ENCODE peak calls at places on chromosomes 4 and X, in five cellular contexts. Y is DMS 273 treated with DMSO at 0.1 percent for 48 hours; O is stimulated activated CD4-positive, alpha-beta T cell treated with anti-CD3 and anti-CD28 coated beads, Interleukin-15, amount 100 ng/mL, for 1 hour; X is body of pancreas; I is NCI-H1092. Q is an unnamed sample.

GRCh38 chr4:687048-687974 is 1.6 kb downstream of the SLC49A3 start:
- DNase-seq in Y (no peak), O (no peak), X (peak), I (no peak), Q (peak)

GRCh38 chr4:185863946-185864345 is 52.0 kb upstream of the SORBS2 start:
- DNase-seq in Y (no peak), O (no peak), X (no peak), I (no peak), Q (no peak)

GRCh38 chr4:173509031-173510001 is 20.7 kb downstream of the HAND2 start:
- DNase-seq in Y (no peak), O (no peak), X (peak), I (no peak), Q (no peak)

GRCh38 chr4:154491731-154492249 is at the start of gene DCHS2:
- DNase-seq in Y (no peak), O (no peak), X (no peak), I (no peak), Q (peak)

GRCh38 chrX:105313596-105313995 is 93.1 kb upstream of the TEX13A start:
- DNase-seq in Y (no peak), O (no peak), X (no peak), I (no peak), Q (no peak)

GRCh38 chr4:75644095-75644494 is 13.8 kb upstream of the CDKL2 start:
- DNase-seq in Y (no peak), O (no peak), X (no peak), I (no peak), Q (no peak)

GRCh38 chr4:17687237-17687857 is 72.9 kb downstream of the MED28 start:
- DNase-seq in Y (no peak), O (no peak), X (no peak), I (no peak), Q (peak)

GRCh38 chr4:87977521-87978278 is 2.2 kb downstream of the SPP1 start:
- DNase-seq in Y (no peak), O (no peak), X (no peak), I (no peak), Q (no peak)

GRCh38 chrX:48897157-48897620 is 379 bp downstream of the TIMM17B start:
- DNase-seq in Y (peak), O (peak), X (peak), I (peak), Q (peak)

GRCh38 chrX:23908219-23909003 is 605 bp downstream of the CXorf58 start:
- DNase-seq in Y (no peak), O (no peak), X (peak), I (no peak), Q (peak)

GRCh38 chr4:2244947-2245786 is 3.2 kb upstream of the HAUS3 start:
- DNase-seq in Y (no peak), O (no peak), X (no peak), I (no peak), Q (no peak)

GRCh38 chr4:40546506-40546905 is 83.2 kb downstream of the RBM47 start:
- DNase-seq in Y (no peak), O (no peak), X (peak), I (no peak), Q (no peak)

GRCh38 chrX:71111141-71111843 is at the start of gene IL2RG:
- DNase-seq in Y (no peak), O (peak), X (no peak), I (no peak), Q (peak)

GRCh38 chrX:118698516-118699247 is 28.7 kb upstream of the IL13RA1 start:
- DNase-seq in Y (no peak), O (no peak), X (no peak), I (no peak), Q (no peak)

GRCh38 chrX:131273024-131273423 is 16.1 kb downstream of the IGSF1 start:
- DNase-seq in Y (no peak), O (no peak), X (no peak), I (no peak), Q (no peak)

GRCh38 chr4:26321326-26322276 is 787 bp downstream of the RBPJ start:
- DNase-seq in Y (no peak), O (no peak), X (peak), I (no peak), Q (peak)

GRCh38 chr4:12393631-12394262 is 965.1 kb upstream of the HS3ST1 start:
- DNase-seq in Y (no peak), O (no peak), X (no peak), I (no peak), Q (no peak)

GRCh38 chr4:75639124-75639695 is 8.9 kb upstream of the CDKL2 start:
- DNase-seq in Y (no peak), O (no peak), X (no peak), I (no peak), Q (no peak)

GRCh38 chr4:147984065-147984777 is 252.3 kb downstream of the ARHGAP10 start:
- DNase-seq in Y (no peak), O (no peak), X (no peak), I (peak), Q (peak)

GRCh38 chr4:25439913-25440477 is 62.9 kb downstream of the ANAPC4 start:
- DNase-seq in Y (peak), O (no peak), X (peak), I (peak), Q (peak)

GRCh38 chr4:102553982-102554381 is 52.8 kb downstream of the NFKB1 start:
- DNase-seq in Y (no peak), O (no peak), X (no peak), I (no peak), Q (no peak)

GRCh38 chrX:261858-262390 is 19.3 kb upstream of the PLCXD1 start:
- DNase-seq in Y (no peak), O (no peak), X (no peak), I (no peak), Q (no peak)

GRCh38 chrX:151982217-151982616 is 7.7 kb upstream of the GABRE start:
- DNase-seq in Y (no peak), O (no peak), X (no peak), I (no peak), Q (no peak)

GRCh38 chr4:4627111-4627510 is 85.3 kb upstream of the STX18 start:
- DNase-seq in Y (no peak), O (no peak), X (no peak), I (no peak), Q (no peak)

GRCh38 chr4:63578383-63578782 is 830.9 kb downstream of the TECRL start:
- DNase-seq in Y (no peak), O (no peak), X (no peak), I (no peak), Q (no peak)

GRCh38 chrX:7514871-7515599 is 327.9 kb upstream of the VCX start:
- DNase-seq in Y (no peak), O (no peak), X (no peak), I (no peak), Q (no peak)

GRCh38 chr4:24949970-24950369 is 37.1 kb upstream of the CCDC149 start:
- DNase-seq in Y (no peak), O (no peak), X (no peak), I (no peak), Q (peak)

GRCh38 chr4:147830987-147831386 is 99.1 kb downstream of the ARHGAP10 start:
- DNase-seq in Y (no peak), O (no peak), X (no peak), I (no peak), Q (no peak)

GRCh38 chr4:38034986-38035882 is 75.0 kb downstream of the PTTG2 start:
- DNase-seq in Y (no peak), O (no peak), X (peak), I (peak), Q (peak)

Q was measured in thyroid gland.